ENCODE peak calls at places on chromosomes 2 and 18, in four cellular contexts. One of them, this sample, is unnamed.

GRCh38 chr18:44715245-44715644 is 34.6 kb downstream of the SETBP1 start:
- DNase-seq in bronchial epithelial cell: peak; percentile 44
- DNase-seq in GM23338: no peak
- DNase-seq in left ventricle myocardium inferior: no peak
- DNase-seq in this sample: no peak

GRCh38 chr2:232937278-232937906 is 67.3 kb downstream of the SNORC start:
- DNase-seq in bronchial epithelial cell: peak; percentile 68
- DNase-seq in GM23338: no peak
- DNase-seq in left ventricle myocardium inferior: no peak
- DNase-seq in this sample: no peak

GRCh38 chr2:177254433-177255226 is 9.9 kb downstream of the NFE2L2 start:
- DNase-seq in bronchial epithelial cell: no peak
- DNase-seq in GM23338: peak; percentile 93
- DNase-seq in left ventricle myocardium inferior: no peak
- DNase-seq in this sample: no peak

GRCh38 chr18:55589625-55590291 is 1.8 kb upstream of the TCF4 start:
- DNase-seq in bronchial epithelial cell: peak; percentile 81
- DNase-seq in GM23338: peak; percentile 97
- DNase-seq in left ventricle myocardium inferior: peak; percentile 98
- DNase-seq in this sample: peak; percentile 98

GRCh38 chr2:162123806-162124758 is 28.0 kb downstream of the GCG start:
- DNase-seq in bronchial epithelial cell: peak; percentile 62
- DNase-seq in GM23338: peak; percentile 70
- DNase-seq in left ventricle myocardium inferior: no peak
- DNase-seq in this sample: no peak

GRCh38 chr18:2794159-2794558 is 52.6 kb upstream of the EMILIN2 start:
- DNase-seq in bronchial epithelial cell: no peak
- DNase-seq in GM23338: peak; percentile 52
- DNase-seq in left ventricle myocardium inferior: no peak
- DNase-seq in this sample: no peak

GRCh38 chr2:14903709-14904374 is 271.3 kb downstream of the LRATD1 start:
- DNase-seq in bronchial epithelial cell: peak; percentile 17
- DNase-seq in GM23338: peak; percentile 91
- DNase-seq in left ventricle myocardium inferior: no peak
- DNase-seq in this sample: no peak

GRCh38 chr2:39513641-39514094 is 76.6 kb upstream of the MAP4K3 start:
- DNase-seq in bronchial epithelial cell: peak; percentile 93
- DNase-seq in GM23338: peak; percentile 79
- DNase-seq in left ventricle myocardium inferior: peak; percentile 24
- DNase-seq in this sample: no peak

GRCh38 chr18:33210575-33211189 is 229.8 kb downstream of the CCDC178 start:
- DNase-seq in bronchial epithelial cell: peak; percentile 49
- DNase-seq in GM23338: peak; percentile 81
- DNase-seq in left ventricle myocardium inferior: no peak
- DNase-seq in this sample: no peak
- TF ChIP-seq CTCF in bronchial epithelial cell: peak; percentile 58
- TF ChIP-seq CTCF in GM23338: peak; percentile 81
- TF ChIP-seq CTCF in left ventricle myocardium inferior: peak; percentile 52
- TF ChIP-seq CTCF in this sample: peak; percentile 86

GRCh38 chr18:10230072-10230471 is 224.4 kb upstream of the APCDD1 start:
- DNase-seq in bronchial epithelial cell: peak; percentile 87
- DNase-seq in GM23338: peak; percentile 42
- DNase-seq in left ventricle myocardium inferior: no peak
- DNase-seq in this sample: no peak
- TF ChIP-seq CTCF in bronchial epithelial cell: peak; percentile 49
- TF ChIP-seq CTCF in GM23338: peak; percentile 18
- TF ChIP-seq CTCF in left ventricle myocardium inferior: no peak
- TF ChIP-seq CTCF in this sample: peak; percentile 34

DNA sequence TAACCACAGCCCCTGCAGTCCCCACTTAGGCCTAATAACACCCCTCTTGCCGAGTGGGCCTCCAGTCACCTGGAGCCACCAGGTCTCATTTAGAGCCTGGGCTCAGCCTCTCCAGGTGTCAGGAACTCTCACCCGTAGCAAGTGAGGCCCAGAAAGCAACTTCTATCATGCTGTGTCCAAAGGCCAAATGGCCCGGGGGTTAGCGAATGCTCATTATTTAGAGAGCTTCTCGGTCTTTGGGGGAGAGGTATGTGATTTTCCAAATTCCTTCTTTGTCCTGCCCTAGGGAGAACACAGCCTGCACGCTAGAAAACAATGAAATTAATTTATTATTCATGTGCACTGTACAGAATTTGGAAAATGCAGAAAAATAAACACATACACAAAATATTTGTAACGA is 109.8 kb upstream of the PTPRM start:
- DNase-seq in bronchial epithelial cell: no peak
- DNase-seq in GM23338: no peak
- DNase-seq in left ventricle myocardium inferior: no peak
- DNase-seq in this sample: no peak
- TF ChIP-seq CTCF in bronchial epithelial cell: no peak
- TF ChIP-seq CTCF in GM23338: no peak
- TF ChIP-seq CTCF in left ventricle myocardium inferior: no peak
- TF ChIP-seq CTCF in this sample: no peak

DNA sequence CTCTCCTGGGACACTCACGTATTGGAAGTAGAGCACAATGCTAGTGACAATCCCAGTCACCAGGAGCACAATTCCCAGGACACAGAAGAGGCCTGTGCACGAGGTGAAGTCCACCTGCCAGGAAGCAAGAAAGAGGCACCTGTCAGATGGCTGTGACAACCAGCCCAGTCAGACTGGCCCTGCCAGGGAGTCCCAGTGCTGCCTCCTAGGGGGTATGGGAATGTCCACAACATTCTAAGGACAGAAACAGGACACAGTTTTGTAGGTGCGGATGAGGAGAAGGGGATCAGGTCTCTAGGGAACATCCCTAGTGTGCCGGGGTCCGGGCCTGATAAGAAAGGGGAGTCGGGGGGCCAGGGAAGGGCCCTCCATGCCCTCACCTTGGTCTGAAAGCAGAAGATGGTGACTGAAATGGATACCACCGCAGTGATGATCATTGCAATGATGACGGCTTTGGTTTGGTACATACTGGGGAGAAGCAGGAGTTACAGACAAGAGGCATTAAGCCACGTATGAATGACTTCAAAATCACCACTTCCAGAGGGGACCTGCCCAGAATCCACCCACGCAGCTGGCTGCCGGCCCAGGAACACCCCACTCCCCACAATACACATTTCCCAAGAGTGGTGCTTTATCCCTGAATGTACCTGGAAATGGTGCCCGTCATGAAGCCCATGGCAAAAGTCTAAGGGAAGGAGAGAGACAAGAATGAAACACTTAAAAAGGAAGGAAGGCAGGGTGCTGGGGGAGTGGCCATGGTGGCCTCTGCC is 6.9 kb downstream of the PNKD start:
- DNase-seq in bronchial epithelial cell: no peak
- DNase-seq in GM23338: no peak
- DNase-seq in left ventricle myocardium inferior: no peak
- DNase-seq in this sample: no peak
- TF ChIP-seq CTCF in bronchial epithelial cell: peak; percentile 27
- TF ChIP-seq CTCF in GM23338: no peak
- TF ChIP-seq CTCF in left ventricle myocardium inferior: no peak
- TF ChIP-seq CTCF in this sample: peak; percentile 24

DNA sequence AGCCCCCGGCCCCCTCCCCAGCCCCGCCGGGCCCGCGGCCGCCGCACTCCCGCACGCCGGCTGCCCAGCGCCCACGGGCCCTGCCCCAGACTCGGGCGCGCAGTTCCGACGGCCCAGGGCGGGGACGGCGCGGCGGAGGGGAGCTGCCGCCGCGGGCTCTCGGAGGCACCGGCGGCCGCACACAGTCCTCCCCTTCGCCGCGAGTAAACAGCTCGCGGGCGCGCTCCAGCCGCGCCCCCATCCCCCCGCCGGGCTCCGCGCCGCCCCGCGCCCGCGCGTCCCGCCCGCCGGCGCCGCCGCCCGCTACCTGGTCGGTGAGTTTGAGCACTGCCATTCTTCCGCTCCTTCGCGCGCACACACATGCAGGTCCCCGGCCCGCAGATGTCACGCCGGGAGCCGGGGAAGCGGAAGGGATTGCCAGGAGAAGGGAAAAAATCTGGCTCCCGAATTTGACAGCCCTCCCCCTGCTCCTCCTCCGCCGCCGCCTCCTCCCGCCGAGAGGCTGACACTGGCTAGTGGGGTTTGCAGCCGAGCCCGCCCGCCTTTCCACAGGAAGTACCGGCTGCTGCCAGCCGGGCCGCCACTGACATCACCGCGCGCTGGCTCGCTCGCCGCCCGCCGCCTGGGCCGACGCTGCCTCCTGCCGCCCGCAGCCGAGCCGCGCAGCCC is at the start of gene ANKRD44:
- DNase-seq in bronchial epithelial cell: peak; percentile 55
- DNase-seq in GM23338: peak; percentile 83
- DNase-seq in left ventricle myocardium inferior: peak; percentile 93
- DNase-seq in this sample: peak; percentile 97
- TF ChIP-seq CTCF in bronchial epithelial cell: peak; percentile 26
- TF ChIP-seq CTCF in GM23338: no peak
- TF ChIP-seq CTCF in left ventricle myocardium inferior: peak; percentile 61
- TF ChIP-seq CTCF in this sample: peak; percentile 67

DNA sequence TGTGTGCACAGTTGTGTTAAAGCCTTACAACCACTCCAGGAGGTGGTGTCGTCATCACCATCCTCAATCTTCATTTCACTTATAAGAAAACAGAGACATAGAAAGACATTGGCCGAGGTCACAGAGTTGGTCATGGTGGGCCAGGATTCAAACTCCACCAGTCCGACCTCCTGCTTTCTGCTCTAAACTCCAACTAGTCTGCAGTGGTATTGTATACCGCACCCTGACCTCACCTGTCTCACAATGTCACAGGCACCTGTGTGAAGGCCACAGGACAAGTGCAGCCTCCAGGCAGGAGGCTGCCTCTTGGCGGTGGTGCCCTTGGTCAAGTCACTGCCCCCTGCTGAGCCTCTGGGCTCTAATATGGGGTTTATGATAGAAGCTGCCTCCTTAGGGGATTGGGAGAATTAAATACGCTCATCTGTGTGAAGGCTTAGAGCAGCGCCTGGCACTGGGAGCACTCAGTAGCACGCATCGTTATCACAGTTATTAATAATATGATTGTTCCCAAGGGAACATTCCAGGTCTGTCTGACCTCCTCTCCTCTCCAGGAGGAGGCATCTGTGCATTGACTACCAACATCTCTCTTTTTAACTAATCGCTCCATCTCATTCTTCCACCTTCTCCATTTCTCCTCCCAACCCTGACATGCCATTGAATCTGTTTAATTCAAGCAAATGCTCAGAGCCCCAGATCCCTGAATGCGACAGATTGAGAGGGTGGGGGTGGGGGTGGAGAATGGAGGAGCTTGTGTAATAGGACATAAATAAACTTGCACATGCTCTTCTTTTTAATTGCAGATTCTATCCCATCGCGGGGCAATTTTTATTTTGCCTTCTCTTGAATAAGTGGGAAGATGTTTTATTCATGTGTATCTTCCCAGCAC is 112.7 kb downstream of the MCFD2 start:
- DNase-seq in bronchial epithelial cell: no peak
- DNase-seq in GM23338: no peak
- DNase-seq in left ventricle myocardium inferior: no peak
- DNase-seq in this sample: no peak
- TF ChIP-seq CTCF in bronchial epithelial cell: no peak
- TF ChIP-seq CTCF in GM23338: no peak
- TF ChIP-seq CTCF in left ventricle myocardium inferior: peak; percentile 48
- TF ChIP-seq CTCF in this sample: peak; percentile 30

DNA sequence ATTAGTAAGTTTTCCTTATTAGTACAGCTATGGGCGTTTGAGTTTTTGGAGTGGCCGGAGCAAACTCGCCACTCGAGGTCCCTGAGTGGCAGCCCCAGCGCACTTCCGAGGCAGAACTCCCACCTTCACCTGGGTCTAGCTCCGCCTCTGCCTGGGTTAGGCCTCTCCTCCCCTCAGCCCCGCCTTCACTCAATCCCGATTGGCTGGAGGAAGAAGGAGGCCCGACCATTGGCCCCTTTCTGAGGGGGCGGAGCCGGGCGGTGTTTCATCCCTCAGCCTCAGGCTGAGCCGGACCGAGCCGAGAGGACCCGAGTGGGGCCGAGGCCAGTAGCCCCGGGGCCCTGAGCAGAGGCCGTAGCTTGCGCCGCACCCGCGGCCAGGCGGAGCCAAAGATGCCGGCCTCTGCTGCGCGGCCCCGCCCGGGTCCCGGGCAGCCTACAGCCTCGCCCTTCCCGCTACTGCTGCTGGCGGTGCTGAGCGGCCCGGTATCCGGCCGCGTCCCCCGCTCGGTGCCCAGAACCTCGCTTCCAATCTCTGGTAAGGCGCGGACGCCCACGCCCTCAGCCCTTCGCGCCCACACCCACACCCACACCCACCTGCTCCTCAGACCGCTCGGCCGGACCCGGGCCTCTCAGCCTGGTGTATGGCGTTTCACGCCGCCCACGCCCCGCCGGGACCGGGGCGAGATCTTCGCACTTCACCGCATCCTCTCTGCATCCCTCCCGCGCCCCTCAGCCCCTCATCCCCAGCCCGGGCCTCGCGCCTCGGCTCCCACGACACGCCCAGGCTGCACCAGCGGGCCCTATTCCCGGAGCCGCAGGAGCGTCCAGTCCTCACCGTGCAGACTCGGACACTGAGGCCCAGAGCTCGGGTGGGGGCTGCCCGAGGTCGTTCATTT is at the start of gene SEMA4F:
- DNase-seq in bronchial epithelial cell: peak; percentile 92
- DNase-seq in GM23338: peak; percentile 99
- DNase-seq in left ventricle myocardium inferior: peak; percentile 97
- DNase-seq in this sample: peak; percentile 98
- TF ChIP-seq CTCF in bronchial epithelial cell: no peak
- TF ChIP-seq CTCF in GM23338: no peak
- TF ChIP-seq CTCF in left ventricle myocardium inferior: no peak
- TF ChIP-seq CTCF in this sample: no peak

GRCh38 chr2:130288467-130289403 is 54.0 kb upstream of the IMP4 start:
- DNase-seq in bronchial epithelial cell: no peak
- DNase-seq in GM23338: peak; percentile 78
- DNase-seq in left ventricle myocardium inferior: no peak
- DNase-seq in this sample: no peak
- TF ChIP-seq CTCF in bronchial epithelial cell: no peak
- TF ChIP-seq CTCF in GM23338: peak; percentile 45
- TF ChIP-seq CTCF in left ventricle myocardium inferior: no peak
- TF ChIP-seq CTCF in this sample: no peak

This sample was measured in chondrocyte.